ENCODE peak calls at places on chromosomes 2 and 18, in six cellular contexts. D, A, C, B, H and Q are unnamed samples.

GRCh38 chr18:23812566-23813440 is 123.5 kb downstream of the LAMA3 start:
- DNase-seq in D (peak), A (no peak), C (no peak), B (no peak), H (no peak), Q (no peak)

GRCh38 chr2:55839182-55839819 is 84.3 kb downstream of the EFEMP1 start:
- DNase-seq in D (peak), A (no peak), C (no peak), B (no peak), H (no peak), Q (no peak)

GRCh38 chr2:156986339-156986988 is 271.0 kb upstream of the GALNT5 start:
- DNase-seq in D (peak), A (no peak), C (no peak), B (no peak), H (no peak), Q (no peak)

GRCh38 chr18:12352188-12352587 is 24.8 kb downstream of the AFG3L2 start:
- DNase-seq in D (no peak), A (no peak), C (no peak), B (no peak), H (no peak), Q (no peak)

GRCh38 chr2:78541451-78542267 is 483.8 kb upstream of the REG3G start:
- DNase-seq in D (no peak), A (no peak), C (no peak), B (no peak), H (no peak), Q (no peak)

GRCh38 chr2:157813477-157813876 is 62.7 kb downstream of the ACVR1 start:
- DNase-seq in D (no peak), A (no peak), C (no peak), B (no peak), H (no peak), Q (no peak)

GRCh38 chr2:55952415-55952814 is 28.8 kb upstream of the EFEMP1 start:
- DNase-seq in D (no peak), A (no peak), C (no peak), B (no peak), H (no peak), Q (no peak)

GRCh38 chr2:48601349-48601748 is 16.3 kb upstream of the GTF2A1L start:
- DNase-seq in D (peak), A (peak), C (no peak), B (no peak), H (no peak), Q (no peak)

GRCh38 chr2:67453365-67453764 is 56.2 kb downstream of the ETAA1 start:
- DNase-seq in D (no peak), A (no peak), C (no peak), B (no peak), H (no peak), Q (no peak)

GRCh38 chr18:63924551-63924950 is 16.8 kb downstream of the SERPINB10 start:
- DNase-seq in D (no peak), A (no peak), C (no peak), B (peak), H (no peak), Q (no peak)

GRCh38 chr2:191222507-191222906 is 22.7 kb upstream of the MYO1B start:
- DNase-seq in D (no peak), A (no peak), C (no peak), B (no peak), H (no peak), Q (no peak)

GRCh38 chr2:159744363-159744762 is 32.1 kb downstream of the MARCHF7 start:
- DNase-seq in D (no peak), A (no peak), C (no peak), B (no peak), H (no peak), Q (no peak)

GRCh38 chr2:64062840-64063239 is 43.6 kb upstream of the VPS54 start:
- DNase-seq in D (no peak), A (no peak), C (no peak), B (no peak), H (no peak), Q (no peak)

GRCh38 chr18:76821875-76822509 is 365 bp upstream of the ZNF236 start:
- DNase-seq in D (peak), A (peak), C (peak), B (no peak), H (peak), Q (peak)

GRCh38 chr2:238123218-238123971 is 15.1 kb upstream of the KLHL30 start:
- DNase-seq in D (no peak), A (no peak), C (no peak), B (no peak), H (no peak), Q (no peak)

GRCh38 chr2:3620834-3621233 is 25.9 kb downstream of the COLEC11 start:
- DNase-seq in D (no peak), A (no peak), C (no peak), B (no peak), H (no peak), Q (no peak)

GRCh38 chr2:70498054-70498453 is 55.6 kb downstream of the TGFA start:
- DNase-seq in D (peak), A (no peak), C (no peak), B (no peak), H (no peak), Q (no peak)

GRCh38 chr18:48024891-48025660 is 94.6 kb upstream of the SMAD2 start:
- DNase-seq in D (no peak), A (no peak), C (no peak), B (no peak), H (no peak), Q (no peak)

GRCh38 chr2:71748227-71748626 is 294.9 kb downstream of the DYSF start:
- DNase-seq in D (no peak), A (no peak), C (peak), B (no peak), H (no peak), Q (peak)